ENCODE peak calls at places on chromosome 1, in ten cellular contexts. One of them, this sample, is unnamed.

GRCh38 chr1:246483204-246483933 is 23.7 kb downstream of the SMYD3 start:
- DNase-seq in effector memory CD4-positive, alpha-beta T cell: no peak
- DNase-seq in mammary epithelial cell: no peak
- DNase-seq in tibial nerve: no peak
- DNase-seq in right atrium auricular region: no peak
- DNase-seq in stomach: no peak
- DNase-seq in lower lobe of right lung: no peak
- DNase-seq in neural progenitor cell: no peak
- DNase-seq in uterus: no peak
- DNase-seq in hepatocyte: no peak
- DNase-seq in this sample: no peak

GRCh38 chr1:69911301-69911801 is 294.0 kb downstream of the LRRC40 start:
- DNase-seq in effector memory CD4-positive, alpha-beta T cell: no peak
- DNase-seq in mammary epithelial cell: peak
- DNase-seq in tibial nerve: no peak
- DNase-seq in right atrium auricular region: no peak
- DNase-seq in stomach: no peak
- DNase-seq in lower lobe of right lung: no peak
- DNase-seq in neural progenitor cell: no peak
- DNase-seq in uterus: no peak
- DNase-seq in hepatocyte: no peak
- DNase-seq in this sample: no peak

GRCh38 chr1:231828182-231828920 is 201.8 kb downstream of the DISC1 start:
- DNase-seq in effector memory CD4-positive, alpha-beta T cell: no peak
- DNase-seq in mammary epithelial cell: peak
- DNase-seq in tibial nerve: no peak
- DNase-seq in right atrium auricular region: no peak
- DNase-seq in stomach: no peak
- DNase-seq in lower lobe of right lung: no peak
- DNase-seq in neural progenitor cell: no peak
- DNase-seq in uterus: no peak
- DNase-seq in hepatocyte: peak
- DNase-seq in this sample: no peak

GRCh38 chr1:28243685-28244439 is 7.9 kb downstream of the ATP5IF1 start:
- DNase-seq in effector memory CD4-positive, alpha-beta T cell: no peak
- DNase-seq in mammary epithelial cell: peak
- DNase-seq in tibial nerve: no peak
- DNase-seq in right atrium auricular region: no peak
- DNase-seq in stomach: no peak
- DNase-seq in lower lobe of right lung: no peak
- DNase-seq in neural progenitor cell: no peak
- DNase-seq in uterus: no peak
- DNase-seq in hepatocyte: peak
- DNase-seq in this sample: no peak

GRCh38 chr1:93448292-93448982 is 519 bp downstream of the FNBP1L start:
- DNase-seq in effector memory CD4-positive, alpha-beta T cell: no peak
- DNase-seq in mammary epithelial cell: peak
- DNase-seq in tibial nerve: no peak
- DNase-seq in right atrium auricular region: no peak
- DNase-seq in stomach: peak
- DNase-seq in lower lobe of right lung: peak
- DNase-seq in neural progenitor cell: peak
- DNase-seq in uterus: peak
- DNase-seq in hepatocyte: peak
- DNase-seq in this sample: peak

GRCh38 chr1:227603327-227603726 is 40.0 kb downstream of the ZNF678 start:
- DNase-seq in effector memory CD4-positive, alpha-beta T cell: no peak
- DNase-seq in mammary epithelial cell: no peak
- DNase-seq in tibial nerve: no peak
- DNase-seq in right atrium auricular region: no peak
- DNase-seq in stomach: no peak
- DNase-seq in lower lobe of right lung: no peak
- DNase-seq in neural progenitor cell: no peak
- DNase-seq in uterus: no peak
- DNase-seq in hepatocyte: no peak
- DNase-seq in this sample: no peak

GRCh38 chr1:204417231-204417997 is 5.8 kb upstream of the PPP1R15B start:
- DNase-seq in effector memory CD4-positive, alpha-beta T cell: no peak
- DNase-seq in mammary epithelial cell: peak
- DNase-seq in tibial nerve: no peak
- DNase-seq in right atrium auricular region: peak
- DNase-seq in stomach: peak
- DNase-seq in lower lobe of right lung: peak
- DNase-seq in neural progenitor cell: no peak
- DNase-seq in uterus: peak
- DNase-seq in hepatocyte: peak
- DNase-seq in this sample: peak

GRCh38 chr1:169890761-169891538 is 2.7 kb downstream of the SCYL3 start:
- DNase-seq in effector memory CD4-positive, alpha-beta T cell: no peak
- DNase-seq in mammary epithelial cell: peak
- DNase-seq in tibial nerve: no peak
- DNase-seq in right atrium auricular region: no peak
- DNase-seq in stomach: peak
- DNase-seq in lower lobe of right lung: no peak
- DNase-seq in neural progenitor cell: no peak
- DNase-seq in uterus: no peak
- DNase-seq in hepatocyte: peak
- DNase-seq in this sample: no peak

GRCh38 chr1:201539561-201540404 is 856 bp downstream of the NAV1 start:
- DNase-seq in effector memory CD4-positive, alpha-beta T cell: no peak
- DNase-seq in mammary epithelial cell: no peak
- DNase-seq in tibial nerve: no peak
- DNase-seq in right atrium auricular region: peak
- DNase-seq in stomach: no peak
- DNase-seq in lower lobe of right lung: peak
- DNase-seq in neural progenitor cell: peak
- DNase-seq in uterus: peak
- DNase-seq in hepatocyte: peak
- DNase-seq in this sample: peak

GRCh38 chr1:113860891-113861290 is 10.6 kb downstream of the PTPN22 start:
- DNase-seq in effector memory CD4-positive, alpha-beta T cell: no peak
- DNase-seq in mammary epithelial cell: peak
- DNase-seq in tibial nerve: no peak
- DNase-seq in right atrium auricular region: no peak
- DNase-seq in stomach: no peak
- DNase-seq in lower lobe of right lung: no peak
- DNase-seq in neural progenitor cell: no peak
- DNase-seq in uterus: no peak
- DNase-seq in hepatocyte: no peak
- DNase-seq in this sample: no peak

GRCh38 chr1:193320281-193320680 is 133.9 kb upstream of the B3GALT2 start:
- DNase-seq in effector memory CD4-positive, alpha-beta T cell: no peak
- DNase-seq in mammary epithelial cell: peak
- DNase-seq in tibial nerve: no peak
- DNase-seq in right atrium auricular region: no peak
- DNase-seq in stomach: no peak
- DNase-seq in lower lobe of right lung: no peak
- DNase-seq in neural progenitor cell: no peak
- DNase-seq in uterus: no peak
- DNase-seq in hepatocyte: no peak
- DNase-seq in this sample: no peak

GRCh38 chr1:36217667-36218066 is 6.6 kb upstream of the THRAP3 start:
- DNase-seq in effector memory CD4-positive, alpha-beta T cell: no peak
- DNase-seq in mammary epithelial cell: peak
- DNase-seq in tibial nerve: no peak
- DNase-seq in right atrium auricular region: no peak
- DNase-seq in stomach: no peak
- DNase-seq in lower lobe of right lung: no peak
- DNase-seq in neural progenitor cell: no peak
- DNase-seq in uterus: no peak
- DNase-seq in hepatocyte: no peak
- DNase-seq in this sample: no peak

GRCh38 chr1:31702836-31703404 is 897 bp downstream of the COL16A1 start:
- DNase-seq in effector memory CD4-positive, alpha-beta T cell: no peak
- DNase-seq in mammary epithelial cell: peak
- DNase-seq in tibial nerve: no peak
- DNase-seq in right atrium auricular region: no peak
- DNase-seq in stomach: no peak
- DNase-seq in lower lobe of right lung: no peak
- DNase-seq in neural progenitor cell: no peak
- DNase-seq in uterus: no peak
- DNase-seq in hepatocyte: no peak
- DNase-seq in this sample: no peak
- H3K4me3 ChIP-seq in effector memory CD4-positive, alpha-beta T cell: no peak
- H3K4me3 ChIP-seq in mammary epithelial cell: peak
- H3K4me3 ChIP-seq in tibial nerve: peak
- H3K4me3 ChIP-seq in right atrium auricular region: peak
- H3K4me3 ChIP-seq in stomach: peak
- H3K4me3 ChIP-seq in lower lobe of right lung: peak
- H3K4me3 ChIP-seq in neural progenitor cell: no peak
- H3K4me3 ChIP-seq in uterus: peak
- H3K4me3 ChIP-seq in hepatocyte: peak
- H3K4me3 ChIP-seq in this sample: peak

DNA sequence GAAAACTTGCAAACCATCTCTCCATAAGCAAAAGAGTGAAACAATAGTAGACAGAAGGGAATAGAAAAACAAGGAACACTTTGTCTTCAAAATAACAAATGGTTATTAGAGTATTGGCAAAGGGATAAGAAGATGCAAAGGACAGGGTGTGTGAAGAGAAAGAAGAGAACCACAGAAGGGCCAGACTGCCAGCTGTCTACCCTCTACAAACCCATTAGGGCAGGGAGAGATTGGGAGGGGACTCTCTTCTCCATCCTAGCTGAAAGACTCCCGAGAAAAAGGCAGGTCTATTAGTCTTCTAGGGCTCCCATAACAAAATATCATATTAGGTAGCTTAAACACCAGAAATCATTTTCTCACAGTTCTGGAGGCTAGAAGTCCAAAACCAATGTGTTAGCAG is 292.8 kb downstream of the PTBP2 start:
- DNase-seq in effector memory CD4-positive, alpha-beta T cell: no peak
- DNase-seq in mammary epithelial cell: no peak
- DNase-seq in tibial nerve: no peak
- DNase-seq in right atrium auricular region: no peak
- DNase-seq in stomach: no peak
- DNase-seq in lower lobe of right lung: no peak
- DNase-seq in neural progenitor cell: no peak
- DNase-seq in uterus: no peak
- DNase-seq in hepatocyte: no peak
- DNase-seq in this sample: no peak
- H3K27ac ChIP-seq in effector memory CD4-positive, alpha-beta T cell: no peak
- H3K27ac ChIP-seq in mammary epithelial cell: no peak
- H3K27ac ChIP-seq in tibial nerve: peak
- H3K27ac ChIP-seq in right atrium auricular region: peak
- H3K27ac ChIP-seq in stomach: no peak
- H3K27ac ChIP-seq in lower lobe of right lung: no peak
- H3K27ac ChIP-seq in neural progenitor cell: no peak
- H3K27ac ChIP-seq in uterus: no peak
- H3K27ac ChIP-seq in hepatocyte: no peak
- H3K27ac ChIP-seq in this sample: no peak

GRCh38 chr1:150749720-150750311 is 15.8 kb downstream of the CTSS start:
- DNase-seq in effector memory CD4-positive, alpha-beta T cell: no peak
- DNase-seq in mammary epithelial cell: peak
- DNase-seq in tibial nerve: no peak
- DNase-seq in right atrium auricular region: no peak
- DNase-seq in stomach: no peak
- DNase-seq in lower lobe of right lung: no peak
- DNase-seq in neural progenitor cell: no peak
- DNase-seq in uterus: no peak
- DNase-seq in hepatocyte: no peak
- DNase-seq in this sample: no peak

GRCh38 chr1:150751443-150751842 is 14.1 kb downstream of the CTSS start:
- DNase-seq in effector memory CD4-positive, alpha-beta T cell: no peak
- DNase-seq in mammary epithelial cell: no peak
- DNase-seq in tibial nerve: no peak
- DNase-seq in right atrium auricular region: no peak
- DNase-seq in stomach: no peak
- DNase-seq in lower lobe of right lung: no peak
- DNase-seq in neural progenitor cell: no peak
- DNase-seq in uterus: no peak
- DNase-seq in hepatocyte: no peak
- DNase-seq in this sample: no peak

GRCh38 chr1:150753416-150753815 is 12.2 kb downstream of the CTSS start:
- DNase-seq in effector memory CD4-positive, alpha-beta T cell: no peak
- DNase-seq in mammary epithelial cell: no peak
- DNase-seq in tibial nerve: no peak
- DNase-seq in right atrium auricular region: no peak
- DNase-seq in stomach: no peak
- DNase-seq in lower lobe of right lung: no peak
- DNase-seq in neural progenitor cell: no peak
- DNase-seq in uterus: no peak
- DNase-seq in hepatocyte: peak
- DNase-seq in this sample: no peak

GRCh38 chr1:150748859-150749719 is 16.5 kb downstream of the CTSS start:
- DNase-seq in effector memory CD4-positive, alpha-beta T cell: no peak
- DNase-seq in mammary epithelial cell: peak
- DNase-seq in tibial nerve: no peak
- DNase-seq in right atrium auricular region: no peak
- DNase-seq in stomach: no peak
- DNase-seq in lower lobe of right lung: no peak
- DNase-seq in neural progenitor cell: no peak
- DNase-seq in uterus: no peak
- DNase-seq in hepatocyte: no peak
- DNase-seq in this sample: no peak
- H3K4me3 ChIP-seq in effector memory CD4-positive, alpha-beta T cell: no peak
- H3K4me3 ChIP-seq in mammary epithelial cell: no peak
- H3K4me3 ChIP-seq in tibial nerve: no peak
- H3K4me3 ChIP-seq in right atrium auricular region: no peak
- H3K4me3 ChIP-seq in stomach: no peak
- H3K4me3 ChIP-seq in lower lobe of right lung: no peak
- H3K4me3 ChIP-seq in neural progenitor cell: no peak
- H3K4me3 ChIP-seq in uterus: no peak
- H3K4me3 ChIP-seq in hepatocyte: no peak
- H3K4me3 ChIP-seq in this sample: no peak

GRCh38 chr1:15424146-15424667 is 14.0 kb upstream of the CTRC start:
- DNase-seq in effector memory CD4-positive, alpha-beta T cell: no peak
- DNase-seq in mammary epithelial cell: no peak
- DNase-seq in tibial nerve: no peak
- DNase-seq in right atrium auricular region: no peak
- DNase-seq in stomach: peak
- DNase-seq in lower lobe of right lung: peak
- DNase-seq in neural progenitor cell: no peak
- DNase-seq in uterus: no peak
- DNase-seq in hepatocyte: peak
- DNase-seq in this sample: no peak

GRCh38 chr1:15423355-15424077 is 13.8 kb downstream of the EFHD2 start:
- DNase-seq in effector memory CD4-positive, alpha-beta T cell: no peak
- DNase-seq in mammary epithelial cell: no peak
- DNase-seq in tibial nerve: no peak
- DNase-seq in right atrium auricular region: no peak
- DNase-seq in stomach: no peak
- DNase-seq in lower lobe of right lung: no peak
- DNase-seq in neural progenitor cell: no peak
- DNase-seq in uterus: no peak
- DNase-seq in hepatocyte: no peak
- DNase-seq in this sample: no peak

GRCh38 chr1:15425961-15426360 is 12.3 kb upstream of the CTRC start:
- DNase-seq in effector memory CD4-positive, alpha-beta T cell: no peak
- DNase-seq in mammary epithelial cell: no peak
- DNase-seq in tibial nerve: no peak
- DNase-seq in right atrium auricular region: no peak
- DNase-seq in stomach: no peak
- DNase-seq in lower lobe of right lung: no peak
- DNase-seq in neural progenitor cell: no peak
- DNase-seq in uterus: no peak
- DNase-seq in hepatocyte: no peak
- DNase-seq in this sample: no peak

GRCh38 chr1:15425521-15425920 is 12.7 kb upstream of the CTRC start:
- DNase-seq in effector memory CD4-positive, alpha-beta T cell: no peak
- DNase-seq in mammary epithelial cell: no peak
- DNase-seq in tibial nerve: no peak
- DNase-seq in right atrium auricular region: no peak
- DNase-seq in stomach: no peak
- DNase-seq in lower lobe of right lung: no peak
- DNase-seq in neural progenitor cell: no peak
- DNase-seq in uterus: no peak
- DNase-seq in hepatocyte: no peak
- DNase-seq in this sample: no peak

GRCh38 chr1:15424981-15425380 is 13.3 kb upstream of the CTRC start:
- DNase-seq in effector memory CD4-positive, alpha-beta T cell: no peak
- DNase-seq in mammary epithelial cell: no peak
- DNase-seq in tibial nerve: no peak
- DNase-seq in right atrium auricular region: no peak
- DNase-seq in stomach: no peak
- DNase-seq in lower lobe of right lung: no peak
- DNase-seq in neural progenitor cell: no peak
- DNase-seq in uterus: no peak
- DNase-seq in hepatocyte: no peak
- DNase-seq in this sample: no peak
- H3K27ac ChIP-seq in effector memory CD4-positive, alpha-beta T cell: peak
- H3K27ac ChIP-seq in mammary epithelial cell: no peak
- H3K27ac ChIP-seq in tibial nerve: no peak
- H3K27ac ChIP-seq in right atrium auricular region: no peak
- H3K27ac ChIP-seq in stomach: peak
- H3K27ac ChIP-seq in lower lobe of right lung: no peak
- H3K27ac ChIP-seq in neural progenitor cell: no peak
- H3K27ac ChIP-seq in uterus: no peak
- H3K27ac ChIP-seq in hepatocyte: peak
- H3K27ac ChIP-seq in this sample: no peak

This sample was measured in breast epithelium.